ENCODE peak calls at places on chromosome 3, in six cellular contexts. K is effector memory CD4-positive, alpha-beta T cell; Y is AG04450; T is CD4-positive, alpha-beta memory T cell; P is HepG2; J is astrocyte. G is an unnamed sample. For H3K27me3, the result is how much of the 10 kb centered on the place peaks cover.

GRCh38 chr3:8757551-8758518 is 11.6 kb downstream of the OXTR start:
- DNase-seq in K (no peak), Y (no peak), T (no peak), P (no peak), J (peak), G (no peak)

GRCh38 chr3:20041197-20041780 is 1.0 kb downstream of the KAT2B start:
- DNase-seq in K (peak), Y (no peak), T (peak), P (peak), J (peak), G (peak)

GRCh38 chr3:12379640-12380407 is 91.0 kb downstream of the PPARG start:
- DNase-seq in K (no peak), Y (no peak), T (no peak), P (no peak), J (no peak), G (no peak)

GRCh38 chr3:190092250-190092649 is 28.4 kb downstream of the P3H2 start:
- DNase-seq in K (no peak), Y (peak), T (no peak), P (no peak), J (peak), G (no peak)

GRCh38 chr3:129289201-129289921 is 10.7 kb downstream of the HMCES start:
- DNase-seq in K (no peak), Y (no peak), T (no peak), P (no peak), J (peak), G (no peak)

GRCh38 chr3:36244728-36245127 is 135.6 kb upstream of the STAC start:
- DNase-seq in K (no peak), Y (no peak), T (no peak), P (no peak), J (peak), G (no peak)

GRCh38 chr3:120636790-120637401 is 40.8 kb downstream of the NDUFB4 start:
- DNase-seq in K (no peak), Y (no peak), T (no peak), P (no peak), J (no peak), G (no peak)

GRCh38 chr3:127743676-127744075 is 70.9 kb downstream of the ABTB1 start:
- DNase-seq in K (no peak), Y (no peak), T (no peak), P (no peak), J (no peak), G (no peak)

GRCh38 chr3:70550723-70551319 is 238.4 kb upstream of the MDFIC2 start:
- DNase-seq in K (peak), Y (no peak), T (peak), P (peak), J (peak), G (peak)

GRCh38 chr3:31891876-31892455 is 89.1 kb downstream of the OSBPL10 start:
- DNase-seq in K (no peak), Y (no peak), T (no peak), P (no peak), J (no peak), G (no peak)

GRCh38 chr3:150787741-150788370 is 24.9 kb upstream of the SIAH2 start:
- DNase-seq in K (peak), Y (no peak), T (peak), P (peak), J (peak), G (peak)

GRCh38 chr3:99708207-99708745 is 69.9 kb downstream of the COL8A1 start:
- DNase-seq in K (no peak), Y (no peak), T (no peak), P (no peak), J (peak), G (no peak)

GRCh38 chr3:30098656-30099454 is 507.5 kb upstream of the TGFBR2 start:
- DNase-seq in K (no peak), Y (no peak), T (no peak), P (peak), J (peak), G (no peak)

GRCh38 chr3:126755866-126756265 is 51.8 kb downstream of the CHCHD6 start:
- DNase-seq in K (no peak), Y (no peak), T (no peak), P (no peak), J (no peak), G (no peak)

GRCh38 chr3:181178991-181179390 is 189.5 kb upstream of the DNAJC19 start:
- DNase-seq in K (no peak), Y (no peak), T (no peak), P (no peak), J (no peak), G (no peak)
- H3K4me3 ChIP-seq in K (no peak), Y (no peak), T (no peak), P (no peak), J (no peak), G (no peak)

DNA sequence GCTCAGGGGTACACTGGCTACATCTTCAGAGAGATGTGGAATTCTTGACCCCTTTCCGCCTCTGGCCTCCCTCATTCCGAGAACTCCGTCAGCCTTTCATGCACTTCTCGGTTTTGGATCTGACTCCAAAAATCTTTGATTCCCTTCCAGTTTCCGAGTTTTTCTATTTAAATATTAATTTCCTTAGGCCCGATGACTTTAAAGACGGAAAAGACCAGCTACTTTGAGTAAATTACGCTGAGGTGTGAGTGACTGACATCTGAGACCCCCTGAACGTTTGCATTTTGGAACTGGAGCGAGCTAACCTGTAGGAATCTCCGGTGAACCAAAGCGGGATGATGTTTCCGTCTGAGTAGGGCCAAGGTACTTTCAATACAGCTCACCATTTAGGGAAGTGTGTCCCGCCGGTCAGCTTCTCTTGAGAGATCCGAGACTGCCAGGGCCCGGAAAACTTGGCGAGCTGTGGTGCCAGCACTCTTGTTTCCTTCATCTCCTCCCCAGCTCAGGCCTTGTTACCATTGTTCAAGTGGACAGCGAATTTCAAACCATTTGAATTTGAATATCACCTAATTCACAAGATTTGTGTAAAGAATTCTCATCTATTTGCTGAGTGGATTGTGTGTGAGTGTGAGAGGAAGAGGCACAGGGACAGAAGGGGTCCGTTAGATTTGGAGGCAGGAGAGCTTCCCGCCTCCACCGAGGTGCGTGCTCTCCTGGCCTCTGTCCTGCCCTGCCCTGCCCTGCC is 5.4 kb downstream of the SOX14 start:
- DNase-seq in K (no peak), Y (no peak), T (no peak), P (no peak), J (no peak), G (no peak)
- H3K27me3 ChIP-seq in K (under half), Y (half or more), T (under half), P (under half), J (half or more), G (half or more)

GRCh38 chr3:50340404-50341329 is at the start of gene RASSF1:
- DNase-seq in K (peak), Y (no peak), T (peak), P (no peak), J (no peak), G (no peak)
- H3K4me3 ChIP-seq in K (peak), Y (peak), T (peak), P (no peak), J (peak), G (no peak)

DNA sequence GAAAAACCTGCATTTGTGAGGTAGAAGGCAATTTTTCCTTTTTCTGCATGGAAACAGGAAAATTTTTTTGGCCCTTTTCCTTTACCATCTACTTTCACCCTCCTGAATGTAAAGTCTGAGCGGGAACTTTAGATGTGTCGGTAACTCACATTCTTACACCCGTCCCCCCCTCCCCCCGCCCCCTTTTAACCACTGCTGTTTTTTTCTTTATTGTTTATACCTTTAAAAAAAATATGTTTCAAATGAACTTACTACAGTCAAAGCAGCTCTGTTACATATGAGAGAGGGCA is 487 bp upstream of the HES1 start:
- DNase-seq in K (no peak), Y (no peak), T (no peak), P (no peak), J (no peak), G (no peak)
- H3K27me3 ChIP-seq in K (under half), Y (under half), T (under half), P (under half), J (under half), G (under half)

DNA sequence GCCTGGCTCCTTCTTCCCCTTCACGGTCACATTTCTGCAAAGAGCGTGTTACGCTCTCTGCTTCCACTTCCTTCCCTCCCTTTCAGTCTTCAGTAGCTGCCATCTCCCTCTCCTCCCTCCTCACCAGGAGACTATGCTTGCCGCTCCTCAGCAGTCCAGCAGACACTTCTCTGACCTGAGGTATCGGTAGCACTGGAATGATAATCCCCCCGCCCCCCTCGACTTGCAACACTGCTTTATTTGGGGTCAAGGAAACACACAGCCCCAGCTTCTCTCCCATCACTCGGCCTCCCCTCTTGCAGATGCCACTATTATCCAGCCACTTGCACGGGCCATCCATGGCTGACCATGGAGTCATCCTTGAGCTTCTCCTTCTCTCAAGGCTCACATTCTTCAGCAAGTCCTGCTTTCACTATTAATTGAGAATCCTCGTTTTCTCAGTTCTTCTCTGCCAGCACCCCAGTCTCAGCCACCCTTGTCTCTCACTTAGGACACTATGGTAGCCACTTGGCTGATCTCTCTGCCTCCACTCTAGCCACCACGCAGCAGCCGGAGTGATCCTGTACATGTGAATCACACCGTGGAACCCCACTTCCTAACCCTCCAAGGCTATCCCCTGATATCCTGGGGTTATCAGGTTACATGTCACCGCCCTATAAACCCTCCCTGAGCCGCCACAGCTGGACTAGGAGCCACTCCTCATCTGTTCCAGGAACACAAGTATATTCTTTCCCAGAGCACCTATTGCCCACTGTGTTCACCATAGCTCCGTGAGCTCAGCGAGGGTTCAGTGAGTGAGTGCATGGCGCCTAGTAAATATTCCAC is 960 bp upstream of the PARP14 start:
- DNase-seq in K (no peak), Y (no peak), T (no peak), P (no peak), J (no peak), G (no peak)
- H3K4me3 ChIP-seq in K (peak), Y (peak), T (peak), P (peak), J (peak), G (peak)

GRCh38 chr3:10869460-10869859 is 53.4 kb downstream of the SLC6A11 start:
- DNase-seq in K (no peak), Y (no peak), T (no peak), P (no peak), J (no peak), G (no peak)

GRCh38 chr3:10870296-10870695 is 54.3 kb downstream of the SLC6A11 start:
- DNase-seq in K (no peak), Y (no peak), T (no peak), P (no peak), J (no peak), G (no peak)

GRCh38 chr3:10875914-10876313 is 59.9 kb downstream of the SLC6A11 start:
- DNase-seq in K (no peak), Y (no peak), T (no peak), P (no peak), J (no peak), G (no peak)

DNA sequence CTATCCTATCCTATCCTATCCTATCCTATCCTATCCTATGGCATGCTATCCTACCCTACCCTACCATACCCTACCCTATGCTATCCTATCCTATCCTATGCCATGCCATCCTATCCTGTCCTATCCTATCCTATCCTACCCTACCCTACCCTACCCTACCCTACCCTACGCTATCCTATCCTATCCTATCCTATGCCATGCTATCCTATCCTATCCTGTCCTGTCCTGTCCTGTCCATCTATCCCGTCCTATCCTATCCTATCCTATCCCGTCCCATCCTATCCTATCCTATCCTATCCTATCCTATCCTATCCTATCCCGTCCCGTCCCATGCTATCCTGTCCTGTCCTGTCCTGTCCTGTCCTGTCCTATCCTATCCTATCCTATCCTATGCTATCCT is 57.4 kb downstream of the SLC6A11 start:
- DNase-seq in K (no peak), Y (no peak), T (no peak), P (no peak), J (no peak), G (no peak)
- H3K27me3 ChIP-seq in K (under half), Y (under half), T (under half), P (under half), J (under half), G (under half)

GRCh38 chr3:197880361-197881339 is 69.3 kb upstream of the RPL35A start:
- DNase-seq in K (no peak), Y (no peak), T (no peak), P (peak), J (no peak), G (no peak)
- H3K4me3 ChIP-seq in K (no peak), Y (no peak), T (no peak), P (no peak), J (no peak), G (no peak)

G was measured in BE2C.